ENCODE peak calls at places on chromosome 15, in nine cellular contexts. T is IMR-90, Q is A549, P is ovary, L is gastrocnemius medialis, J is tibial nerve, V is uterus, O is suprapubic skin, Y is heart left ventricle. K is an unnamed sample. For H3K4me1, the result is how much of the 10 kb centered on the place peaks cover.

GRCh38 chr15:92819312-92820232 is 80.6 kb upstream of the CHD2 start:
- DNase-seq in P (no peak), Y (no peak), J (no peak), V (no peak), Q (no peak), O (no peak), T (no peak), L (no peak), K (no peak)

GRCh38 chr15:34709866-34710265 is 44.9 kb downstream of the GJD2 start:
- DNase-seq in V (no peak), J (no peak), P (no peak), Y (no peak), T (peak), Q (peak), O (no peak), L (no peak), K (no peak)

GRCh38 chr15:48447657-48448056 is 116.4 kb downstream of the DUT start:
- DNase-seq in P (no peak), O (no peak), V (no peak), T (peak), L (no peak), Y (no peak), J (no peak), Q (no peak), K (no peak)

GRCh38 chr15:39255760-39256159 is 325.1 kb upstream of the THBS1 start:
- DNase-seq in O (no peak), V (no peak), J (no peak), P (no peak), Q (no peak), L (no peak), Y (no peak), T (no peak), K (no peak)

GRCh38 chr15:97692317-97693015 is 268.0 kb upstream of the ARRDC4 start:
- DNase-seq in P (no peak), T (no peak), O (no peak), V (no peak), J (no peak), Q (no peak), Y (peak), L (peak), K (no peak)

GRCh38 chr15:57640935-57641682 is 49.4 kb downstream of the MYZAP start:
- DNase-seq in P (no peak), Y (no peak), V (no peak), J (no peak), T (peak), Q (peak), L (no peak), O (no peak), K (no peak)

GRCh38 chr15:87829651-87830050 is 426.9 kb downstream of the NTRK3 start:
- DNase-seq in P (no peak), L (no peak), T (no peak), O (no peak), V (no peak), Q (no peak), J (no peak), Y (peak), K (no peak)

GRCh38 chr15:33584797-33585196 is 274.0 kb downstream of the RYR3 start:
- DNase-seq in V (peak), Q (no peak), P (no peak), O (no peak), Y (no peak), J (no peak), L (peak), T (peak), K (no peak)

GRCh38 chr15:101615986-101616848 is 36.0 kb downstream of the TM2D3 start:
- DNase-seq in O (no peak), T (peak), P (peak), Q (peak), L (no peak), J (no peak), Y (peak), V (peak), K (no peak)

GRCh38 chr15:69648215-69648614 is 195.6 kb downstream of the RPLP1 start:
- DNase-seq in P (no peak), T (no peak), O (peak), L (no peak), Q (no peak), V (no peak), Y (no peak), J (no peak), K (peak)

GRCh38 chr15:81103857-81104256 is 30.2 kb upstream of the CFAP161 start:
- DNase-seq in P (no peak), J (no peak), T (no peak), Y (no peak), Q (no peak), L (no peak), O (no peak), V (no peak), K (no peak)

GRCh38 chr15:42139596-42139995 is 16.8 kb downstream of the PLA2G4F start:
- DNase-seq in J (no peak), Y (no peak), L (no peak), Q (no peak), O (peak), P (peak), T (no peak), V (no peak), K (no peak)

GRCh38 chr15:37370938-37371337 is 270.6 kb upstream of the MEIS2 start:
- DNase-seq in O (no peak), L (no peak), Y (no peak), T (no peak), V (no peak), Q (no peak), P (no peak), J (no peak), K (no peak)

GRCh38 chr15:100186366-100186765 is 155.4 kb downstream of the ADAMTS17 start:
- DNase-seq in T (no peak), V (no peak), Q (no peak), O (peak), J (no peak), L (no peak), Y (no peak), P (peak), K (no peak)

GRCh38 chr15:79329186-79329611 is 18.3 kb downstream of the TMED3 start:
- DNase-seq in O (no peak), Y (no peak), Q (no peak), T (peak), J (no peak), L (no peak), V (no peak), P (no peak), K (no peak)

GRCh38 chr15:73454096-73454495 is 11.1 kb downstream of the REC114 start:
- DNase-seq in O (no peak), P (no peak), V (no peak), Y (no peak), J (no peak), Q (no peak), L (no peak), T (no peak), K (no peak)
- H3K4me1 ChIP-seq in O (under half), P (under half), V (under half), Y (under half), J (under half), Q (under half), L (under half), T (under half), K (under half)

GRCh38 chr15:75029378-75030022 is 6.1 kb downstream of the PPCDC start:
- DNase-seq in V (peak), Q (peak), J (peak), P (peak), O (peak), L (peak), Y (peak), T (peak), K (peak)
- TF ChIP-seq POLR2A in V (no peak), Q (no peak), J (no peak), P (peak), O (peak), L (no peak), Y (peak), T (no peak), K (no peak)

GRCh38 chr15:67130166-67130565 is 64.8 kb downstream of the SMAD3 start:
- DNase-seq in V (no peak), J (no peak), P (no peak), Y (no peak), O (no peak), L (no peak), Q (no peak), T (no peak), K (no peak)

GRCh38 chr15:67133738-67134576 is 68.6 kb downstream of the SMAD3 start:
- DNase-seq in L (no peak), Y (peak), T (peak), V (no peak), O (no peak), P (no peak), J (no peak), Q (peak), K (no peak)

GRCh38 chr15:67133026-67133425 is 67.6 kb downstream of the SMAD3 start:
- DNase-seq in J (no peak), T (no peak), L (no peak), O (no peak), V (no peak), Y (no peak), Q (no peak), P (no peak), K (no peak)

GRCh38 chr15:67130673-67131601 is 65.5 kb downstream of the SMAD3 start:
- DNase-seq in T (peak), Y (no peak), J (no peak), Q (no peak), O (peak), L (peak), P (no peak), V (peak), K (no peak)

GRCh38 chr15:67132276-67132675 is 66.9 kb downstream of the SMAD3 start:
- DNase-seq in T (no peak), V (no peak), P (no peak), J (no peak), Q (no peak), Y (no peak), O (no peak), L (no peak), K (no peak)
- H3K4me1 ChIP-seq in T (half or more), V (under half), P (under half), J (half or more), Q (half or more), Y (under half), O (half or more), L (half or more), K (under half)

GRCh38 chr15:74779162-74779648 is 2.7 kb upstream of the CSK start:
- DNase-seq in O (no peak), Q (no peak), Y (no peak), P (no peak), V (no peak), J (no peak), T (no peak), L (no peak), K (no peak)

GRCh38 chr15:74782596-74783071 is 754 bp downstream of the CSK start:
- DNase-seq in Q (no peak), L (no peak), J (no peak), T (no peak), V (no peak), O (no peak), Y (no peak), P (no peak), K (no peak)

GRCh38 chr15:74780523-74780982 is 1.3 kb upstream of the CSK start:
- DNase-seq in P (no peak), Y (no peak), V (no peak), Q (no peak), J (no peak), T (no peak), O (no peak), L (no peak), K (no peak)

GRCh38 chr15:74781673-74782595 is at the start of gene CSK:
- DNase-seq in P (peak), L (peak), V (no peak), Y (peak), T (peak), Q (peak), O (no peak), J (peak), K (no peak)

GRCh38 chr15:74780983-74781672 is 752 bp upstream of the CSK start:
- DNase-seq in T (peak), J (no peak), O (no peak), V (no peak), Q (no peak), P (no peak), Y (no peak), L (no peak), K (no peak)
- TF ChIP-seq POLR2A in T (no peak), J (no peak), O (no peak), V (no peak), Q (no peak), P (no peak), Y (no peak), L (no peak), K (no peak)

GRCh38 chr15:74870496-74871213 is 2.5 kb downstream of the SCAMP2 start:
- DNase-seq in V (no peak), O (no peak), L (no peak), Y (no peak), J (no peak), T (no peak), P (no peak), Q (no peak), K (no peak)

GRCh38 chr15:74873756-74874424 is 725 bp upstream of the SCAMP2 start:
- DNase-seq in J (no peak), P (peak), T (no peak), O (no peak), V (peak), L (no peak), Q (peak), Y (no peak), K (peak)

GRCh38 chr15:74872702-74873035 is 496 bp downstream of the SCAMP2 start:
- DNase-seq in Q (no peak), T (no peak), O (no peak), J (no peak), V (no peak), P (no peak), Y (no peak), L (no peak), K (no peak)

GRCh38 chr15:74869726-74870407 is 3.3 kb downstream of the SCAMP2 start:
- DNase-seq in T (peak), P (no peak), L (peak), O (no peak), Y (peak), J (no peak), Q (no peak), V (peak), K (no peak)

GRCh38 chr15:74873036-74873755 is at the start of gene SCAMP2:
- DNase-seq in J (peak), Y (peak), L (peak), P (peak), Q (peak), O (peak), T (peak), V (peak), K (peak)
- H3K4me1 ChIP-seq in J (under half), Y (under half), L (half or more), P (under half), Q (under half), O (half or more), T (under half), V (under half), K (under half)

DNA sequence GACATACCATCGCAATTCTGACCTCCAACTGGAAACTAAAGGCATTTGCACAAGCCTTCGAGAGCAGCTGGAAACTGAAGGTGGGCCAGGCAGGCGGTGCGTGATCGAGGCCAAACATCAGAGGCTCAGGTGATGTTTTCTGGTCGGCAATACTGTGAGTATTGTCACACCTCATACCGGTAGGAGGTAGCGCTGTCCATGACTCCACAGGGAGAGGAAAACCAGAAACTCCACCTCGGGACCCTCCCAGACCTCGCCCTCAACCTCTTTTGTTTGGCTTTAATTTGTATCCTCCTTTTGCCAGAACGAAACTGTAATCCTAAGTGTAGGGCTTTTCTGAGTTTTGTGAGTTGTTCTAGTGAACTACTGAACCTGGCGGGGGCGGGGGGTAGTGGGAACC is 43.6 kb downstream of the LDHAL6B start:
- DNase-seq in T (no peak), O (no peak), V (no peak), Q (no peak), P (no peak), J (no peak), L (no peak), Y (no peak), K (no peak)
- TF ChIP-seq POLR2A in T (no peak), O (no peak), V (no peak), Q (no peak), P (no peak), J (no peak), L (no peak), Y (no peak), K (no peak)

DNA sequence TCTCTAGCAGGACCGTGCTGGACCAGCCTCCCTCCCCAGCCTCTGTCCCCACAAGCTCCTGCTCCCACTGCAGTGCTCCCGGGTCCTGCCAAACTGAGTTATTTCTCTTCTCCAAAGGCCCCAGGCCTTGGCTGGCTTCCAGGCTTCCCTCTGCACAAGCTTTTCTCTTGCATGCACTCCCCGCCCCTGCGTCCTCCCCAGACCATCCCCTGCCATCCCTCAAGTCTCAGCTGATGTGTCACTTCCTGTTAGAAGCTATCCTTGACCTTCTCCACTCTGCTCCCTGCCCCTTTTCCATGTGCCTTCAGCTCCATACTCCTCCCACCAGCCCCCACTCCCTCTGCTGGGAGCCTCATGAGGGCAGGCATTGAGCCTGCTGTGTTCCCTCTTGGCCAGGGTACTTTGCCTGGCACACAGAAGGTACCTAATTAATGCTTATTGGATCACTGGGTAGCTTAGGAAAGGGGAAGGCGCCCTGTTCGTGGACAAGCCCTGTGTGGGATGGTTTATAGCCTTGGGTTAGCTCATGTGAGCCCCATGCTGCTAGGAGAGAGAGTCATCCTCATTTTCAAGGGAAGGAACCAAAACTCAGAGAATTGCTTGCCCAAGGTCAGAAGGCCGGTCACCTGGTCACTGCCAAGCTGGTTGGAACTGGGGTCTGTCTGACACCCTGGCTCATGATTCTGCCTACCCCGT is 56.4 kb downstream of the FEM1B start:
- DNase-seq in T (peak), Q (no peak), Y (peak), J (no peak), L (no peak), V (peak), O (no peak), P (no peak), K (no peak)
- H3K4me1 ChIP-seq in T (under half), Q (under half), Y (under half), J (under half), L (under half), V (under half), O (under half), P (under half), K (under half)

DNA sequence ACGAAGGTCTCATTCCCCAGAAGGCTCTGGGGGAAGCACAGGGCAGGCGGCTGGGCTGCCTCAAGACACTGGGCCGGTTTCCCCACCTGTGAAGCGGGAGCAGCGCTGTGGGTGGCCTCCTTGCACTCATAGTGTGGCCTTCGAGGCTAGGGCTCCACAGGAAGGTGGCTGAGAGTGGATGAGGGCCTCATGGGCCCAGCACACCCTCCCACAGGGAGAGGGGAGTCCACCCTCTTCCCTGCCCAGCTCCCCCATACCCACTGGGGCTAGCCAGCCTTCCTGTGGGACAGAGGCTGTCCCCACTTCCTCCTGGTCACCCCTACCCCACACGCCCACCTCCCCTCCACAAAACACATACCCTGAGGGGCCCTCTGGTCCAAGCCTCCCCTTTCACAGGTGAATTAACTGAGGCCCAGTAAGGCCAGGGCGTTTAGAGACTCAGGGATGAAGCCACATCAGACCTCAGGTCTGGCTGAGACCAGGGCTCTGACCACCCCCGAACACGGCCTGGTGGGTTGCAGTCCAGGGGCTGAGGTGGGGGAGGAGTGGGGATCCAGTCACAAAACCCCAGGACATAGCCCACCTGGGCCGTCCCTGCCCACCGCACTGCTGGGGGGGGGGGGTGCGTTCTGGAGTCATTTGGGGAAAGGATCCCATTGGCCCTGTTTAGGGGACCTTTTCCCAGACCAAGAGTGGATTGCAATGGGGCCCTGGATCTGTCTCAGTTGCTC is 1.1 kb downstream of the ANPEP start:
- DNase-seq in Q (no peak), P (no peak), J (no peak), V (no peak), O (no peak), L (no peak), Y (no peak), T (no peak), K (no peak)
- TF ChIP-seq POLR2A in Q (no peak), P (no peak), J (no peak), V (no peak), O (no peak), L (no peak), Y (no peak), T (no peak), K (no peak)

K was measured in breast epithelium.